ENCODE peak calls at places on chromosomes 16 and 17, in eight cellular contexts. E is fibroblast of villous mesenchyme, X is K562, G is fibroblast of mammary gland, K is lower leg skin, L is esophagus squamous epithelium, F is AG04450, I is heart left ventricle. R is an unnamed sample.

GRCh38 chr16:3106205-3106928 is 6.0 kb upstream of the ZNF205 start:
- DNase-seq in E (peak; percentile 88), X (peak; percentile 98), G (peak; percentile 83), K (peak; percentile 86), L (peak; percentile 63), F (peak; percentile 62), I (peak; percentile 92), R (peak; percentile 58)

GRCh38 chr16:1159973-1160772 is 7.3 kb downstream of the CACNA1H start:
- DNase-seq in E (peak; percentile 42), X (peak; percentile 59), G (no peak), K (no peak), L (no peak), F (no peak), I (peak; percentile 81), R (no peak)

GRCh38 chr16:17149904-17150483 is 320.8 kb downstream of the XYLT1 start:
- DNase-seq in E (no peak), X (no peak), G (no peak), K (no peak), L (no peak), F (no peak), I (no peak), R (no peak)

GRCh38 chr17:76740329-76741118 is 2.6 kb downstream of the MFSD11 start:
- DNase-seq in E (peak; percentile 48), X (no peak), G (peak; percentile 42), K (no peak), L (no peak), F (no peak), I (peak; percentile 56), R (peak; percentile 23)

GRCh38 chr16:56732832-56733231 is 2.9 kb downstream of the NUP93 start:
- DNase-seq in E (no peak), X (no peak), G (no peak), K (no peak), L (no peak), F (no peak), I (no peak), R (no peak)

GRCh38 chr17:410674-411401 is 58.2 kb upstream of the RPH3AL start:
- DNase-seq in E (peak; percentile 11), X (peak; percentile 28), G (peak; percentile 35), K (no peak), L (no peak), F (no peak), I (no peak), R (no peak)

GRCh38 chr17:633133-633532 is 81.5 kb downstream of the VPS53 start:
- DNase-seq in E (peak; percentile 61), X (no peak), G (no peak), K (no peak), L (no peak), F (no peak), I (no peak), R (no peak)

GRCh38 chr16:29644973-29645698 is 17.9 kb upstream of the SPN start:
- DNase-seq in E (no peak), X (peak; percentile 2), G (no peak), K (no peak), L (no peak), F (no peak), I (no peak), R (no peak)

GRCh38 chr17:7479389-7480192 is at the start of gene ZBTB4:
- DNase-seq in E (peak; percentile 51), X (peak; percentile 70), G (peak; percentile 22), K (no peak), L (no peak), F (no peak), I (peak; percentile 68), R (no peak)

GRCh38 chr17:50027639-50028206 is 28.2 kb upstream of the ITGA3 start:
- DNase-seq in E (peak; percentile 94), X (peak; percentile 7), G (peak; percentile 94), K (peak; percentile 64), L (no peak), F (peak; percentile 75), I (peak; percentile 81), R (peak; percentile 73)

GRCh38 chr16:66801320-66802105 is at the start of gene TERB1:
- DNase-seq in E (no peak), X (no peak), G (no peak), K (no peak), L (no peak), F (no peak), I (no peak), R (no peak)

DNA sequence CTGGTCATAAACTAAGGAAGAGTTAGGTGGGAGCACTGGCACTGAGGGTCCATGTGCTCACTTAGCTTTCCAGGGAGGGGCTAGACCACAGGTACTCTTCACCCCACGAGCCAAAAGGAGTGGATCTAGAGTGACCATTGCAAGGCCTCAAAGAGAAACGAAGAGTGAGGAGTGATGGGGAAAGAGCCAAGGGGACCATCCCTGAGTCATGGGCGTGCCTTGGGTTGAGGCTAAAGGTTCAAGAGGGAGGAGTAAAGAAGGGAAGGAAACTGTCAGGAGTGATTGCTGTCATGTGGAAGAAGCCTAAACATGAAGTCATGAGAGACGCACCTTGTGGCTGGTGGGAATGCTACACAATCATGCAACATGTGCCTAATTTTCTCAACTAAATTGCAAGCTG is 141.0 kb downstream of the CDH13 start:
- DNase-seq in E (no peak), X (no peak), G (no peak), K (no peak), L (no peak), F (no peak), I (no peak), R (no peak)
- H3K4me3 ChIP-seq in E (no peak overlapping the region), X (no peak overlapping the region), G (no peak overlapping the region), K (no peak overlapping the region), L (no peak overlapping the region), F (no peak overlapping the region), I (no peak overlapping the region), R (no peak overlapping the region)

GRCh38 chr16:85126731-85127662 is 14.7 kb upstream of the CIBAR2 start:
- DNase-seq in E (peak; percentile 70), X (peak; percentile 64), G (peak; percentile 82), K (no peak), L (no peak), F (peak; percentile 81), I (no peak), R (peak; percentile 72)

GRCh38 chr16:85125570-85126382 is 13.5 kb upstream of the CIBAR2 start:
- DNase-seq in E (no peak), X (no peak), G (no peak), K (no peak), L (no peak), F (no peak), I (peak; percentile 84), R (no peak)

GRCh38 chr16:85126383-85126730 is 14.1 kb upstream of the CIBAR2 start:
- DNase-seq in E (no peak), X (no peak), G (no peak), K (no peak), L (no peak), F (no peak), I (no peak), R (no peak)

GRCh38 chr16:85124636-85125346 is 12.5 kb upstream of the CIBAR2 start:
- DNase-seq in E (no peak), X (no peak), G (peak; percentile 25), K (no peak), L (no peak), F (no peak), I (no peak), R (no peak)

GRCh38 chr16:85123891-85124635 is 11.8 kb upstream of the CIBAR2 start:
- DNase-seq in E (peak; percentile 67), X (no peak), G (peak; percentile 84), K (peak; percentile 43), L (no peak), F (peak; percentile 68), I (peak; percentile 79), R (no peak)
- H3K4me3 ChIP-seq in E (no peak overlapping the region), X (no peak overlapping the region), G (no peak overlapping the region), K (no peak overlapping the region), L (no peak overlapping the region), F (peak overlapping the region; percentile 23), I (no peak overlapping the region), R (no peak overlapping the region)

GRCh38 chr17:48671697-48672171 is 45.6 kb upstream of the HOXB9 start:
- DNase-seq in E (peak; percentile 76), X (peak; percentile 70), G (peak; percentile 71), K (peak; percentile 72), L (no peak), F (peak; percentile 32), I (peak; percentile 65), R (peak; percentile 15)
- H3K4me3 ChIP-seq in E (peak overlapping the region; percentile 58), X (peak overlapping the region; percentile 10), G (peak overlapping the region; percentile 44), K (no peak overlapping the region), L (peak overlapping the region; percentile 16), F (peak overlapping the region; percentile 58), I (peak overlapping the region; percentile 41), R (peak overlapping the region; percentile 50)

GRCh38 chr17:78314683-78315354 is 45.1 kb downstream of the SOCS3 start:
- DNase-seq in E (no peak), X (peak; percentile 41), G (peak; percentile 41), K (no peak), L (no peak), F (no peak), I (no peak), R (no peak)
- H3K4me3 ChIP-seq in E (no peak overlapping the region), X (no peak overlapping the region), G (no peak overlapping the region), K (no peak overlapping the region), L (peak overlapping the region; percentile 52), F (no peak overlapping the region), I (peak overlapping the region; percentile 64), R (no peak overlapping the region)